ENCODE peak calls at places on chromosomes 12 and 14, in five cellular contexts. One of them, this sample, is unnamed.

GRCh38 chr12:92039048-92039447 is 106.6 kb downstream of the BTG1 start:
- DNase-seq in IMR-90: no peak
- DNase-seq in activated effector memory CD4-positive, alpha-beta T cell treated with Interleukin-2 at 50 U/mL for 16 hours: no peak
- DNase-seq in germinal center: no peak
- DNase-seq in T-cell: no peak
- DNase-seq in this sample: no peak

GRCh38 chr12:6295187-6295811 is 15.2 kb upstream of the PLEKHG6 start:
- DNase-seq in IMR-90: peak
- DNase-seq in activated effector memory CD4-positive, alpha-beta T cell treated with Interleukin-2 at 50 U/mL for 16 hours: no peak
- DNase-seq in germinal center: no peak
- DNase-seq in T-cell: no peak
- DNase-seq in this sample: peak

GRCh38 chr14:90547968-90548367 is 151.1 kb downstream of the CALM1 start:
- DNase-seq in IMR-90: no peak
- DNase-seq in activated effector memory CD4-positive, alpha-beta T cell treated with Interleukin-2 at 50 U/mL for 16 hours: no peak
- DNase-seq in germinal center: no peak
- DNase-seq in T-cell: no peak
- DNase-seq in this sample: no peak

GRCh38 chr12:19158909-19159308 is 29.4 kb downstream of the PLEKHA5 start:
- DNase-seq in IMR-90: peak
- DNase-seq in activated effector memory CD4-positive, alpha-beta T cell treated with Interleukin-2 at 50 U/mL for 16 hours: no peak
- DNase-seq in germinal center: no peak
- DNase-seq in T-cell: no peak
- DNase-seq in this sample: peak

GRCh38 chr14:96316087-96316486 is 47.1 kb downstream of the ATG2B start:
- DNase-seq in IMR-90: no peak
- DNase-seq in activated effector memory CD4-positive, alpha-beta T cell treated with Interleukin-2 at 50 U/mL for 16 hours: no peak
- DNase-seq in germinal center: no peak
- DNase-seq in T-cell: no peak
- DNase-seq in this sample: no peak

GRCh38 chr14:77082356-77082755 is 15.7 kb upstream of the CIPC start:
- DNase-seq in IMR-90: no peak
- DNase-seq in activated effector memory CD4-positive, alpha-beta T cell treated with Interleukin-2 at 50 U/mL for 16 hours: no peak
- DNase-seq in germinal center: no peak
- DNase-seq in T-cell: no peak
- DNase-seq in this sample: no peak

GRCh38 chr14:93018401-93018800 is 95.5 kb downstream of the CHGA start:
- DNase-seq in IMR-90: no peak
- DNase-seq in activated effector memory CD4-positive, alpha-beta T cell treated with Interleukin-2 at 50 U/mL for 16 hours: no peak
- DNase-seq in germinal center: no peak
- DNase-seq in T-cell: no peak
- DNase-seq in this sample: peak

GRCh38 chr12:14264316-14264715 is 101.2 kb upstream of the ATF7IP start:
- DNase-seq in IMR-90: peak
- DNase-seq in activated effector memory CD4-positive, alpha-beta T cell treated with Interleukin-2 at 50 U/mL for 16 hours: no peak
- DNase-seq in germinal center: no peak
- DNase-seq in T-cell: no peak
- DNase-seq in this sample: peak

GRCh38 chr12:102281231-102281630 is 83.6 kb upstream of the PMCH start:
- DNase-seq in IMR-90: no peak
- DNase-seq in activated effector memory CD4-positive, alpha-beta T cell treated with Interleukin-2 at 50 U/mL for 16 hours: no peak
- DNase-seq in germinal center: no peak
- DNase-seq in T-cell: no peak
- DNase-seq in this sample: no peak

GRCh38 chr12:9787340-9787737 is 26.6 kb upstream of the CD69 start:
- DNase-seq in IMR-90: peak
- DNase-seq in activated effector memory CD4-positive, alpha-beta T cell treated with Interleukin-2 at 50 U/mL for 16 hours: no peak
- DNase-seq in germinal center: no peak
- DNase-seq in T-cell: no peak
- DNase-seq in this sample: no peak

GRCh38 chr12:32988982-32989381 is 92.4 kb upstream of the PKP2 start:
- DNase-seq in IMR-90: no peak
- DNase-seq in activated effector memory CD4-positive, alpha-beta T cell treated with Interleukin-2 at 50 U/mL for 16 hours: no peak
- DNase-seq in germinal center: no peak
- DNase-seq in T-cell: no peak
- DNase-seq in this sample: no peak

GRCh38 chr12:54981796-54982195 is 2.8 kb downstream of the TESPA1 start:
- DNase-seq in IMR-90: no peak
- DNase-seq in activated effector memory CD4-positive, alpha-beta T cell treated with Interleukin-2 at 50 U/mL for 16 hours: no peak
- DNase-seq in germinal center: no peak
- DNase-seq in T-cell: no peak
- DNase-seq in this sample: no peak

GRCh38 chr12:114371733-114372132 is 34.2 kb downstream of the TBX5 start:
- DNase-seq in IMR-90: no peak
- DNase-seq in activated effector memory CD4-positive, alpha-beta T cell treated with Interleukin-2 at 50 U/mL for 16 hours: no peak
- DNase-seq in germinal center: no peak
- DNase-seq in T-cell: no peak
- DNase-seq in this sample: no peak

GRCh38 chr14:84250863-84251262 is 1279.1 kb upstream of the FLRT2 start:
- DNase-seq in IMR-90: no peak
- DNase-seq in activated effector memory CD4-positive, alpha-beta T cell treated with Interleukin-2 at 50 U/mL for 16 hours: no peak
- DNase-seq in germinal center: no peak
- DNase-seq in T-cell: no peak
- DNase-seq in this sample: no peak

GRCh38 chr12:120181991-120182631 is 12.4 kb downstream of the GCN1 start:
- DNase-seq in IMR-90: peak
- DNase-seq in activated effector memory CD4-positive, alpha-beta T cell treated with Interleukin-2 at 50 U/mL for 16 hours: no peak
- DNase-seq in germinal center: no peak
- DNase-seq in T-cell: no peak
- DNase-seq in this sample: peak

GRCh38 chr12:106736051-106736957 is 38.2 kb upstream of the RIC8B start:
- DNase-seq in IMR-90: no peak
- DNase-seq in activated effector memory CD4-positive, alpha-beta T cell treated with Interleukin-2 at 50 U/mL for 16 hours: no peak
- DNase-seq in germinal center: no peak
- DNase-seq in T-cell: peak
- DNase-seq in this sample: no peak

GRCh38 chr14:77140343-77140936 is 1.2 kb downstream of the ZDHHC22 start:
- DNase-seq in IMR-90: no peak
- DNase-seq in activated effector memory CD4-positive, alpha-beta T cell treated with Interleukin-2 at 50 U/mL for 16 hours: no peak
- DNase-seq in germinal center: no peak
- DNase-seq in T-cell: no peak
- DNase-seq in this sample: no peak

GRCh38 chr12:94077209-94077608 is 71.2 kb upstream of the PLXNC1 start:
- DNase-seq in IMR-90: no peak
- DNase-seq in activated effector memory CD4-positive, alpha-beta T cell treated with Interleukin-2 at 50 U/mL for 16 hours: no peak
- DNase-seq in germinal center: no peak
- DNase-seq in T-cell: no peak
- DNase-seq in this sample: no peak

GRCh38 chr14:103716091-103716801 is 636 bp downstream of the ZFYVE21 start:
- DNase-seq in IMR-90: no peak
- DNase-seq in activated effector memory CD4-positive, alpha-beta T cell treated with Interleukin-2 at 50 U/mL for 16 hours: no peak
- DNase-seq in germinal center: peak
- DNase-seq in T-cell: peak
- DNase-seq in this sample: peak

GRCh38 chr14:104753528-104754212 is 723 bp downstream of the SIVA1 start:
- DNase-seq in IMR-90: no peak
- DNase-seq in activated effector memory CD4-positive, alpha-beta T cell treated with Interleukin-2 at 50 U/mL for 16 hours: no peak
- DNase-seq in germinal center: no peak
- DNase-seq in T-cell: no peak
- DNase-seq in this sample: peak

GRCh38 chr14:99357856-99358390 is 85.9 kb upstream of the BCL11B start:
- DNase-seq in IMR-90: no peak
- DNase-seq in activated effector memory CD4-positive, alpha-beta T cell treated with Interleukin-2 at 50 U/mL for 16 hours: no peak
- DNase-seq in germinal center: no peak
- DNase-seq in T-cell: no peak
- DNase-seq in this sample: no peak

GRCh38 chr12:128797119-128798118 is 26.3 kb downstream of the SLC15A4 start:
- DNase-seq in IMR-90: peak
- DNase-seq in activated effector memory CD4-positive, alpha-beta T cell treated with Interleukin-2 at 50 U/mL for 16 hours: no peak
- DNase-seq in germinal center: peak
- DNase-seq in T-cell: no peak
- DNase-seq in this sample: peak

GRCh38 chr12:94100990-94101901 is 47.1 kb upstream of the PLXNC1 start:
- DNase-seq in IMR-90: peak
- DNase-seq in activated effector memory CD4-positive, alpha-beta T cell treated with Interleukin-2 at 50 U/mL for 16 hours: peak
- DNase-seq in germinal center: peak
- DNase-seq in T-cell: peak
- DNase-seq in this sample: peak

GRCh38 chr14:74275265-74275841 is 27.4 kb downstream of the ABCD4 start:
- DNase-seq in IMR-90: peak
- DNase-seq in activated effector memory CD4-positive, alpha-beta T cell treated with Interleukin-2 at 50 U/mL for 16 hours: no peak
- DNase-seq in germinal center: no peak
- DNase-seq in T-cell: no peak
- DNase-seq in this sample: peak

GRCh38 chr14:59900536-59900935 is 19.4 kb upstream of the LRRC9 start:
- DNase-seq in IMR-90: no peak
- DNase-seq in activated effector memory CD4-positive, alpha-beta T cell treated with Interleukin-2 at 50 U/mL for 16 hours: no peak
- DNase-seq in germinal center: no peak
- DNase-seq in T-cell: no peak
- DNase-seq in this sample: no peak

GRCh38 chr12:51888316-51889215 is 663 bp downstream of the ANKRD33 start:
- DNase-seq in IMR-90: no peak
- DNase-seq in activated effector memory CD4-positive, alpha-beta T cell treated with Interleukin-2 at 50 U/mL for 16 hours: no peak
- DNase-seq in germinal center: no peak
- DNase-seq in T-cell: no peak
- DNase-seq in this sample: no peak

GRCh38 chr12:42483534-42483857 is 106.0 kb downstream of the PRICKLE1 start:
- DNase-seq in IMR-90: peak
- DNase-seq in activated effector memory CD4-positive, alpha-beta T cell treated with Interleukin-2 at 50 U/mL for 16 hours: no peak
- DNase-seq in germinal center: peak
- DNase-seq in T-cell: no peak
- DNase-seq in this sample: no peak

GRCh38 chr12:100823988-100824387 is 29.4 kb downstream of the ANO4 start:
- DNase-seq in IMR-90: peak
- DNase-seq in activated effector memory CD4-positive, alpha-beta T cell treated with Interleukin-2 at 50 U/mL for 16 hours: no peak
- DNase-seq in germinal center: no peak
- DNase-seq in T-cell: no peak
- DNase-seq in this sample: peak

This sample was measured in mesenchymal stem cell.